ENCODE peak calls at places on chromosomes 12 and 14, in seven cellular contexts. One of them, this sample, is unnamed.

GRCh38 chr14:21026988-21027315 is 2.1 kb upstream of the NDRG2 start:
- DNase-seq in amniotic stem cell: no peak
- DNase-seq in M059J: no peak
- DNase-seq in hepatocyte: peak; percentile 38
- DNase-seq in stomach: no peak
- DNase-seq in iris pigment epithelial cell: no peak
- DNase-seq in Right ventricle myocardium superior: no peak
- DNase-seq in this sample: no peak

GRCh38 chr12:109020750-109021380 is at the start of gene SVOP:
- DNase-seq in amniotic stem cell: peak; percentile 32
- DNase-seq in M059J: peak; percentile 70
- DNase-seq in hepatocyte: peak; percentile 93
- DNase-seq in stomach: peak; percentile 58
- DNase-seq in iris pigment epithelial cell: peak; percentile 85
- DNase-seq in Right ventricle myocardium superior: peak; percentile 85
- DNase-seq in this sample: peak; percentile 62

GRCh38 chr12:101074940-101075680 is 134.9 kb downstream of the SLC5A8 start:
- DNase-seq in amniotic stem cell: no peak
- DNase-seq in M059J: no peak
- DNase-seq in hepatocyte: no peak
- DNase-seq in stomach: no peak
- DNase-seq in iris pigment epithelial cell: no peak
- DNase-seq in Right ventricle myocardium superior: no peak
- DNase-seq in this sample: no peak

GRCh38 chr14:34722723-34723545 is 8.5 kb upstream of the CFL2 start:
- DNase-seq in amniotic stem cell: no peak
- DNase-seq in M059J: peak; percentile 66
- DNase-seq in hepatocyte: peak; percentile 53
- DNase-seq in stomach: peak; percentile 32
- DNase-seq in iris pigment epithelial cell: peak; percentile 51
- DNase-seq in Right ventricle myocardium superior: no peak
- DNase-seq in this sample: peak; percentile 51

GRCh38 chr12:104588048-104588942 is 131.5 kb downstream of the CHST11 start:
- DNase-seq in amniotic stem cell: no peak
- DNase-seq in M059J: peak; percentile 89
- DNase-seq in hepatocyte: no peak
- DNase-seq in stomach: no peak
- DNase-seq in iris pigment epithelial cell: peak; percentile 79
- DNase-seq in Right ventricle myocardium superior: no peak
- DNase-seq in this sample: no peak

GRCh38 chr12:57611810-57612710 is 825 bp downstream of the ARHGEF25 start:
- DNase-seq in amniotic stem cell: no peak
- DNase-seq in M059J: no peak
- DNase-seq in hepatocyte: no peak
- DNase-seq in stomach: no peak
- DNase-seq in iris pigment epithelial cell: no peak
- DNase-seq in Right ventricle myocardium superior: no peak
- DNase-seq in this sample: no peak

GRCh38 chr14:103057028-103057371 is 349 bp downstream of the CDC42BPB start:
- DNase-seq in amniotic stem cell: no peak
- DNase-seq in M059J: peak; percentile 11
- DNase-seq in hepatocyte: no peak
- DNase-seq in stomach: no peak
- DNase-seq in iris pigment epithelial cell: peak; percentile 44
- DNase-seq in Right ventricle myocardium superior: peak; percentile 50
- DNase-seq in this sample: no peak

GRCh38 chr12:117919479-117919878 is 49.3 kb downstream of the KSR2 start:
- DNase-seq in amniotic stem cell: no peak
- DNase-seq in M059J: no peak
- DNase-seq in hepatocyte: no peak
- DNase-seq in stomach: no peak
- DNase-seq in iris pigment epithelial cell: no peak
- DNase-seq in Right ventricle myocardium superior: no peak
- DNase-seq in this sample: no peak

GRCh38 chr12:71799105-71799504 is 40.5 kb upstream of the TBC1D15 start:
- DNase-seq in amniotic stem cell: no peak
- DNase-seq in M059J: peak; percentile 73
- DNase-seq in hepatocyte: no peak
- DNase-seq in stomach: no peak
- DNase-seq in iris pigment epithelial cell: peak; percentile 12
- DNase-seq in Right ventricle myocardium superior: no peak
- DNase-seq in this sample: no peak

GRCh38 chr14:103097994-103098957 is 3.8 kb downstream of the EXOC3L4 start:
- DNase-seq in amniotic stem cell: no peak
- DNase-seq in M059J: no peak
- DNase-seq in hepatocyte: no peak
- DNase-seq in stomach: no peak
- DNase-seq in iris pigment epithelial cell: no peak
- DNase-seq in Right ventricle myocardium superior: no peak
- DNase-seq in this sample: peak; percentile 82

GRCh38 chr12:20194171-20194570 is 174.2 kb upstream of the PDE3A start:
- DNase-seq in amniotic stem cell: no peak
- DNase-seq in M059J: peak; percentile 69
- DNase-seq in hepatocyte: peak; percentile 26
- DNase-seq in stomach: no peak
- DNase-seq in iris pigment epithelial cell: peak; percentile 7
- DNase-seq in Right ventricle myocardium superior: no peak
- DNase-seq in this sample: no peak

GRCh38 chr12:105748806-105749600 is 389.8 kb downstream of the NUAK1 start:
- DNase-seq in amniotic stem cell: no peak
- DNase-seq in M059J: no peak
- DNase-seq in hepatocyte: peak; percentile 12
- DNase-seq in stomach: no peak
- DNase-seq in iris pigment epithelial cell: peak; percentile 80
- DNase-seq in Right ventricle myocardium superior: no peak
- DNase-seq in this sample: no peak

GRCh38 chr12:51970904-51971646 is 19.6 kb downstream of the ACVR1B start:
- DNase-seq in amniotic stem cell: no peak
- DNase-seq in M059J: peak; percentile 78
- DNase-seq in hepatocyte: peak; percentile 46
- DNase-seq in stomach: no peak
- DNase-seq in iris pigment epithelial cell: peak; percentile 69
- DNase-seq in Right ventricle myocardium superior: no peak
- DNase-seq in this sample: peak; percentile 44

GRCh38 chr12:109827566-109828550 is 5.3 kb downstream of the TRPV4 start:
- DNase-seq in amniotic stem cell: no peak
- DNase-seq in M059J: no peak
- DNase-seq in hepatocyte: no peak
- DNase-seq in stomach: peak; percentile 38
- DNase-seq in iris pigment epithelial cell: peak; percentile 66
- DNase-seq in Right ventricle myocardium superior: peak; percentile 77
- DNase-seq in this sample: peak; percentile 62

GRCh38 chr14:69079188-69079742 is 73.7 kb downstream of the DCAF5 start:
- DNase-seq in amniotic stem cell: peak; percentile 62
- DNase-seq in M059J: peak; percentile 85
- DNase-seq in hepatocyte: peak; percentile 55
- DNase-seq in stomach: no peak
- DNase-seq in iris pigment epithelial cell: peak; percentile 86
- DNase-seq in Right ventricle myocardium superior: no peak
- DNase-seq in this sample: no peak

GRCh38 chr14:75267141-75267601 is 11.5 kb upstream of the FOS start:
- DNase-seq in amniotic stem cell: no peak
- DNase-seq in M059J: peak; percentile 36
- DNase-seq in hepatocyte: peak; percentile 42
- DNase-seq in stomach: no peak
- DNase-seq in iris pigment epithelial cell: peak; percentile 93
- DNase-seq in Right ventricle myocardium superior: no peak
- DNase-seq in this sample: no peak

GRCh38 chr14:64752909-64753308 is 48.7 kb downstream of the PLEKHG3 start:
- DNase-seq in amniotic stem cell: no peak
- DNase-seq in M059J: no peak
- DNase-seq in hepatocyte: no peak
- DNase-seq in stomach: no peak
- DNase-seq in iris pigment epithelial cell: no peak
- DNase-seq in Right ventricle myocardium superior: no peak
- DNase-seq in this sample: no peak

This sample was measured in left lobe of liver.